ENCODE peak calls at places on chromosome 20, in nine cellular contexts. J, B, E, A, O, Z, U, K and P are unnamed samples.

GRCh38 chr20:8375898-8376297 is 243.8 kb downstream of the PLCB1 start:
- DNase-seq in E (no peak), A (no peak), U (peak), O (no peak), K (no peak), Z (no peak), B (no peak), J (peak), P (no peak)

GRCh38 chr20:2460752-2461424 is 9.7 kb downstream of the SNRPB start:
- DNase-seq in B (no peak), O (no peak), K (no peak), U (no peak), J (no peak), E (no peak), A (no peak), Z (no peak), P (no peak)

GRCh38 chr20:59888050-59888449 is 45.4 kb downstream of the SYCP2 start:
- DNase-seq in Z (no peak), J (no peak), O (no peak), E (no peak), K (no peak), U (no peak), B (no peak), A (no peak), P (no peak)

GRCh38 chr20:64133951-64134407 is 26.6 kb upstream of the NPBWR2 start:
- DNase-seq in J (no peak), Z (peak), E (no peak), B (no peak), U (no peak), O (no peak), A (peak), K (no peak), P (peak)

GRCh38 chr20:1827974-1828785 is 67.0 kb upstream of the SIRPA start:
- DNase-seq in A (no peak), J (no peak), Z (no peak), U (no peak), O (no peak), E (no peak), K (no peak), B (no peak), P (no peak)

GRCh38 chr20:54123587-54124180 is 50.1 kb downstream of the CYP24A1 start:
- DNase-seq in E (no peak), O (no peak), U (peak), B (no peak), J (peak), A (peak), K (no peak), Z (no peak), P (peak)

GRCh38 chr20:35465976-35466375 is 10.6 kb downstream of the CEP250 start:
- DNase-seq in A (no peak), Z (no peak), J (no peak), E (no peak), O (no peak), B (no peak), U (no peak), K (no peak), P (no peak)

GRCh38 chr20:20259534-20259933 is 108.4 kb upstream of the INSM1 start:
- DNase-seq in B (no peak), O (no peak), E (no peak), A (no peak), J (no peak), K (no peak), Z (no peak), U (no peak), P (no peak)

GRCh38 chr20:55530763-55531162 is 474.6 kb downstream of the CBLN4 start:
- DNase-seq in O (no peak), A (no peak), E (no peak), B (no peak), K (no peak), Z (no peak), J (no peak), U (no peak), P (no peak)

GRCh38 chr20:20427202-20427864 is 59.4 kb downstream of the INSM1 start:
- DNase-seq in E (no peak), B (no peak), A (no peak), Z (no peak), O (no peak), U (no peak), J (no peak), K (no peak), P (no peak)

GRCh38 chr20:24913076-24913628 is 35.9 kb upstream of the CST7 start:
- DNase-seq in B (no peak), K (no peak), J (no peak), A (no peak), E (no peak), Z (no peak), O (no peak), U (no peak), P (no peak)

GRCh38 chr20:46230811-46231282 is 77.5 kb downstream of the CDH22 start:
- DNase-seq in J (peak), B (no peak), O (no peak), Z (peak), U (peak), K (no peak), E (no peak), A (peak), P (peak)

GRCh38 chr20:47915495-47915894 is 130.2 kb upstream of the SULF2 start:
- DNase-seq in J (no peak), B (no peak), E (no peak), U (no peak), Z (no peak), A (no peak), O (no peak), K (no peak), P (no peak)

GRCh38 chr20:41330343-41330720 is 10.3 kb upstream of the LPIN3 start:
- DNase-seq in U (no peak), J (no peak), E (no peak), B (no peak), A (no peak), Z (no peak), O (no peak), K (no peak), P (no peak)

GRCh38 chr20:40728470-40728869 is 39.4 kb upstream of the MAFB start:
- DNase-seq in E (no peak), K (no peak), O (no peak), B (no peak), U (no peak), Z (peak), A (no peak), J (no peak), P (no peak)

GRCh38 chr20:47280228-47280627 is 76.3 kb downstream of the ZMYND8 start:
- DNase-seq in U (no peak), O (no peak), A (no peak), J (no peak), K (no peak), Z (no peak), E (no peak), B (no peak), P (no peak)

GRCh38 chr20:42740191-42740870 is 449.4 kb downstream of the PTPRT start:
- DNase-seq in B (no peak), U (no peak), A (no peak), E (no peak), O (no peak), Z (no peak), J (no peak), K (no peak), P (no peak)

GRCh38 chr20:440636-441035 is 21.7 kb downstream of the TBC1D20 start:
- DNase-seq in K (no peak), E (no peak), O (no peak), Z (no peak), J (no peak), A (no peak), U (no peak), B (no peak), P (no peak)

GRCh38 chr20:33933469-33933909 is 60.2 kb upstream of the RALY start:
- DNase-seq in K (no peak), J (no peak), U (peak), O (peak), A (peak), E (peak), B (peak), Z (peak), P (no peak)

GRCh38 chr20:7199867-7200266 is 432.4 kb downstream of the BMP2 start:
- DNase-seq in Z (no peak), B (no peak), U (no peak), J (no peak), A (no peak), K (no peak), O (no peak), E (no peak), P (no peak)

GRCh38 chr20:47241345-47241781 is 115.1 kb downstream of the ZMYND8 start:
- DNase-seq in Z (no peak), J (no peak), A (no peak), B (no peak), U (peak), E (no peak), K (no peak), O (no peak), P (no peak)

GRCh38 chr20:53621482-53622246 is 28.0 kb upstream of the ZNF217 start:
- DNase-seq in K (no peak), O (no peak), B (peak), E (no peak), Z (peak), J (peak), U (peak), A (no peak), P (peak)

GRCh38 chr20:41631826-41632225 is 13.6 kb upstream of the CHD6 start:
- DNase-seq in J (peak), U (peak), K (no peak), A (no peak), O (no peak), Z (no peak), B (no peak), E (no peak), P (no peak)

GRCh38 chr20:35560541-35560940 is 18.7 kb downstream of the ERGIC3 start:
- DNase-seq in J (no peak), A (no peak), B (no peak), Z (no peak), K (no peak), U (no peak), O (no peak), E (no peak), P (no peak)

GRCh38 chr20:20780127-20780822 is 67.8 kb upstream of the RALGAPA2 start:
- DNase-seq in J (no peak), K (no peak), U (no peak), A (no peak), Z (no peak), E (peak), O (no peak), B (no peak), P (no peak)

GRCh38 chr20:32909896-32910571 is 51.3 kb downstream of the EFCAB8 start:
- DNase-seq in A (no peak), U (no peak), Z (no peak), O (no peak), E (no peak), B (no peak), K (no peak), J (no peak), P (no peak)

GRCh38 chr20:7392551-7392950 is 547.7 kb downstream of the HAO1 start:
- DNase-seq in A (no peak), O (no peak), Z (no peak), E (no peak), K (no peak), B (no peak), J (peak), U (peak), P (no peak)

GRCh38 chr20:25341716-25342680 is 48.6 kb downstream of the ABHD12 start:
- DNase-seq in J (no peak), K (no peak), A (no peak), E (no peak), B (no peak), O (no peak), Z (no peak), U (peak), P (no peak)

GRCh38 chr20:32358883-32359632 is 927 bp downstream of the ASXL1 start:
- DNase-seq in J (no peak), O (peak), B (peak), K (peak), A (peak), E (peak), U (peak), Z (peak), P (peak)

GRCh38 chr20:40955326-40955725 is 73.3 kb upstream of the TOP1 start:
- DNase-seq in O (no peak), Z (no peak), E (no peak), A (no peak), K (no peak), B (no peak), J (no peak), U (no peak), P (no peak)

GRCh38 chr20:25042531-25043498 is 15.1 kb downstream of the ACSS1 start:
- DNase-seq in Z (peak), A (no peak), K (peak), J (no peak), B (peak), U (no peak), O (no peak), E (peak), P (no peak)

GRCh38 chr20:22502731-22503191 is 81.6 kb downstream of the FOXA2 start:
- DNase-seq in A (no peak), U (no peak), B (no peak), J (no peak), O (no peak), E (no peak), Z (no peak), K (no peak), P (no peak)

GRCh38 chr20:61049684-61050083 is 202.4 kb upstream of the CDH4 start:
- DNase-seq in O (no peak), U (no peak), Z (no peak), E (no peak), A (no peak), J (no peak), K (no peak), B (no peak), P (no peak)

GRCh38 chr20:30168800-30169138 is 1088.7 kb upstream of the DEFB115 start:
- DNase-seq in O (no peak), Z (no peak), A (no peak), U (no peak), K (no peak), B (no peak), J (no peak), E (no peak), P (no peak)

GRCh38 chr20:61742097-61742805 is 323.4 kb downstream of the TAF4 start:
- DNase-seq in U (peak), O (no peak), E (no peak), B (no peak), K (no peak), Z (peak), J (no peak), A (no peak), P (no peak)

GRCh38 chr20:48102076-48102787 is 317.0 kb upstream of the SULF2 start:
- DNase-seq in U (no peak), E (no peak), Z (no peak), J (no peak), B (no peak), O (no peak), K (no peak), A (no peak), P (no peak)

GRCh38 chr20:44112889-44113641 is 73.9 kb downstream of the JPH2 start:
- DNase-seq in U (no peak), A (no peak), J (no peak), O (no peak), Z (no peak), K (no peak), E (no peak), B (no peak), P (no peak)

GRCh38 chr20:14445310-14445709 is 107.9 kb upstream of the FLRT3 start:
- DNase-seq in E (no peak), U (peak), B (no peak), A (no peak), K (no peak), O (no peak), Z (no peak), J (no peak), P (no peak)

GRCh38 chr20:10671850-10672578 is 1.8 kb downstream of the JAG1 start:
- DNase-seq in K (no peak), Z (no peak), O (no peak), J (no peak), E (no peak), U (peak), A (peak), B (peak), P (no peak)

GRCh38 chr20:10672579-10673127 is 1.1 kb downstream of the JAG1 start:
- DNase-seq in A (peak), O (no peak), B (peak), E (peak), Z (peak), J (no peak), U (peak), K (peak), P (no peak)

GRCh38 chr20:10669843-10670446 is 3.9 kb downstream of the JAG1 start:
- DNase-seq in J (no peak), Z (no peak), U (no peak), E (no peak), B (no peak), K (no peak), A (no peak), O (no peak), P (no peak)

GRCh38 chr20:10670521-10671220 is 3.1 kb downstream of the JAG1 start:
- DNase-seq in Z (peak), B (no peak), J (no peak), E (no peak), O (no peak), A (no peak), K (no peak), U (peak), P (no peak)

DNA sequence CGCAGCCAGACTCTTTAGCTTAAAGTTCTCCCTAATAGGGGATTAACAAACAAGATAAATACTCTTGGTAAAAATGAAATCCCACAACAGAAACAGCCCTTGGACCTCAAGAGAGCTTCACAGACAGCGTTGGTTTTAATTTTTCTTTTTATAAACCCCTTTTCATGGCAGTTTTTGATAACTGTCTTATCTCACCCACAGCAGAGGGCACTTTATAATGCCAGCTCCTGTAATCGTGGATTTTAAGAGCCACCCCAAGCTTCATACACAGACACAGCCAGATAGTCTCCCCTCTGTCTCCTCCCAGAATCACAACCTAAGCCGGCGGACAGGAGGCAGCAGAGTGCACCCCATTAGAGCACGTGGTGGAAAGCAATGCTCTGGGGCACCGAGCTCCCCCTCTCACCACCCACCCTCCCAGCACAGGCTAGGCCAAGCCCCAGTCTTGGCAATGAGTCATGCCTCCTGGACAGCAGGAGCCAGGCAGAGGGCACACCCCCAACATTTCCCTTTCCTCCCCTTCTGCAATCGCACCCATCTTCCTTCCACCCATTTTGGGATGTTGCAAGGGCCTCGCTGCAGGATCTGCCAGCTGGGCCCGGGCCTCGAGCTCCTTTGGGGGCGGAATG is 2.5 kb downstream of the JAG1 start:
- DNase-seq in E (peak), O (no peak), U (peak), B (peak), A (peak), K (no peak), Z (peak), J (no peak), P (no peak)
- TF ChIP-seq CTCF in E (no peak), O (no peak), U (peak), B (no peak), A (no peak), K (no peak), Z (peak), J (peak), P (peak)

DNA sequence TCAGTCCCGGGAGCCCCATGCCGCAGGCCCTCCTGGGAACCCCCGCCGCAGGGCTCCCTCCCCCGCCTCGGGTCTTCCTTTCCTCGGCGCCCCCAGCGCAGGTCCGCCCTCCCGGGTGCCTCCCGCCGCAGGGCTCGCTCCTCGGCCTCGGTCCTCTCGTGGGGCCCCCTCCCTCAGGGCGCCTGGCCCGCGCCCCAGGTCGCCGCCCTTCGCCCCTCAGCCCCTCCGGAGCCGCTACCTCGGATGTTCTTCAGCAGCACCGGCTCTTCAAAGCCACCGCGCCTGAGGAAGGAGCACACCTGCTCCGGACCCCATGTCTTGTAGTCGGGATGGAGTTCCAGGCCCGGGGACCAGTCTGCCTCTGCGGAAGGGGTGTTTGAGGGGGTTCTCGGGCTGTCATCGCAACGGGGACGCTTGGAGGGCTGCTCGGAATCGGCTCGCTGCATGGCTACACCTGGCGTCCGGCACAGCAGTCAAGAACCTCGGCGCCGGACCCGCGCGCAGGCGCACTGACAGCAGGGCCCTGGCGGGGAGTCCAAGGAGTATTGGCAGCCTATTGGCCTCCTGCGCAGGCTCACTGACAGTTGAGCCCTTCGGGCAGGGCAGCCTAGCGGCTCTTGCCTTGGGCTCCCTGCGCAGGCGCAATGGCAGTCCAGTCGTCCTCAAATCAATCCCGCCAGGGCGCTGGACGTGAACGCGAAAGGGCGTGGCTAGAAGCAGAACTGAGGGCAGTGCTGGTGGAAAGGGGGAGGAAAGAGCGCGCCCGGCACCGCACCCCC is at the start of gene SAMHD1:
- DNase-seq in E (peak), U (peak), B (peak), J (peak), Z (peak), O (peak), A (peak), K (peak), P (peak)
- TF ChIP-seq CTCF in E (no peak), U (no peak), B (no peak), J (no peak), Z (no peak), O (no peak), A (no peak), K (no peak), P (no peak)

GRCh38 chr20:49285813-49286494 is 8.1 kb upstream of the ZNFX1 start:
- DNase-seq in U (no peak), J (no peak), B (no peak), K (no peak), Z (no peak), E (no peak), A (no peak), O (no peak), P (no peak)
- TF ChIP-seq CTCF in U (no peak), J (no peak), B (no peak), K (no peak), Z (no peak), E (no peak), A (no peak), O (no peak), P (no peak)

DNA sequence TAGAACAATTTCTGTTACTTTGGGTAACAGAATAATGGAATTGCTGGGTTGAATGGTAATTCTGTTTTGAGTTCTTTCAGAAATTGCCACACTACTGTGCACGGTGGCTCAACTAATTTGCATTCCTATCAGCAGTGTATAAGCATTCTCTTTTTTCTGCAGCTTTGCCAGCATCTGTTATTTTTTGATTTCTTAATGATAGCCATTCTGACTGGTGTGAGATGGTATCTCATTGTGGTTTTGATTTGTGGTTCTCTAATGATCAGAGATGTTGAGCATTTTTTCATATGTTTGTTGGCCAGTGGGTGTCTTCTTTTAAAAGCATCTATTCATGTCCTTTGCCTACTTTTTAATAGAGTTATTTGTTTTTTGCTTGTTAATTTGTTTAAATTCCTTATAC is 846.8 kb downstream of the KIF16B start:
- DNase-seq in A (no peak), E (no peak), U (no peak), B (no peak), O (no peak), K (no peak), J (no peak), Z (no peak), P (no peak)
- TF ChIP-seq CTCF in A (no peak), E (no peak), U (no peak), B (no peak), O (no peak), K (no peak), J (no peak), Z (no peak), P (no peak)